ENCODE peak calls at places on chromosomes 12 and 14, in seven cellular contexts. One of them, this sample, is unnamed.

GRCh38 chr12:58888131-58888783 is 32.0 kb downstream of the LRIG3 start:
- DNase-seq in SJSA1: no peak
- DNase-seq in neural progenitor cell: no peak
- DNase-seq in fibroblast of lung: peak; percentile 80
- DNase-seq in adrenal gland: peak; percentile 22
- DNase-seq in naive thymus-derived CD4-positive, alpha-beta T cell: no peak
- DNase-seq in CD8-positive, alpha-beta T cell: no peak
- DNase-seq in this sample: no peak

GRCh38 chr12:84910549-84911241 is 1.9 kb downstream of the SLC6A15 start:
- DNase-seq in SJSA1: no peak
- DNase-seq in neural progenitor cell: peak; percentile 61
- DNase-seq in fibroblast of lung: peak; percentile 59
- DNase-seq in adrenal gland: no peak
- DNase-seq in naive thymus-derived CD4-positive, alpha-beta T cell: no peak
- DNase-seq in CD8-positive, alpha-beta T cell: no peak
- DNase-seq in this sample: peak; percentile 62

GRCh38 chr12:125533434-125534029 is 468.3 kb downstream of the AACS start:
- DNase-seq in SJSA1: peak; percentile 6
- DNase-seq in neural progenitor cell: peak; percentile 92
- DNase-seq in fibroblast of lung: no peak
- DNase-seq in adrenal gland: peak; percentile 19
- DNase-seq in naive thymus-derived CD4-positive, alpha-beta T cell: no peak
- DNase-seq in CD8-positive, alpha-beta T cell: no peak
- DNase-seq in this sample: peak; percentile 73

GRCh38 chr12:65275627-65276026 is 2.9 kb upstream of the MSRB3 start:
- DNase-seq in SJSA1: no peak
- DNase-seq in neural progenitor cell: no peak
- DNase-seq in fibroblast of lung: no peak
- DNase-seq in adrenal gland: no peak
- DNase-seq in naive thymus-derived CD4-positive, alpha-beta T cell: no peak
- DNase-seq in CD8-positive, alpha-beta T cell: no peak
- DNase-seq in this sample: no peak

GRCh38 chr14:61562321-61563161 is 132.8 kb upstream of the HIF1A start:
- DNase-seq in SJSA1: peak; percentile 95
- DNase-seq in neural progenitor cell: no peak
- DNase-seq in fibroblast of lung: peak; percentile 99
- DNase-seq in adrenal gland: peak; percentile 80
- DNase-seq in naive thymus-derived CD4-positive, alpha-beta T cell: no peak
- DNase-seq in CD8-positive, alpha-beta T cell: no peak
- DNase-seq in this sample: no peak

GRCh38 chr14:56666294-56666693 is 86.7 kb downstream of the TMEM260 start:
- DNase-seq in SJSA1: no peak
- DNase-seq in neural progenitor cell: no peak
- DNase-seq in fibroblast of lung: no peak
- DNase-seq in adrenal gland: no peak
- DNase-seq in naive thymus-derived CD4-positive, alpha-beta T cell: no peak
- DNase-seq in CD8-positive, alpha-beta T cell: no peak
- DNase-seq in this sample: no peak

GRCh38 chr12:105814283-105814682 is 324.5 kb downstream of the NUAK1 start:
- DNase-seq in SJSA1: no peak
- DNase-seq in neural progenitor cell: peak; percentile 66
- DNase-seq in fibroblast of lung: no peak
- DNase-seq in adrenal gland: no peak
- DNase-seq in naive thymus-derived CD4-positive, alpha-beta T cell: no peak
- DNase-seq in CD8-positive, alpha-beta T cell: no peak
- DNase-seq in this sample: no peak

GRCh38 chr12:122413516-122414404 is 8.7 kb downstream of the CLIP1 start:
- DNase-seq in SJSA1: no peak
- DNase-seq in neural progenitor cell: no peak
- DNase-seq in fibroblast of lung: peak; percentile 14
- DNase-seq in adrenal gland: no peak
- DNase-seq in naive thymus-derived CD4-positive, alpha-beta T cell: no peak
- DNase-seq in CD8-positive, alpha-beta T cell: no peak
- DNase-seq in this sample: no peak

GRCh38 chr12:109621864-109622485 is 48.4 kb downstream of the MVK start:
- DNase-seq in SJSA1: no peak
- DNase-seq in neural progenitor cell: peak; percentile 61
- DNase-seq in fibroblast of lung: no peak
- DNase-seq in adrenal gland: no peak
- DNase-seq in naive thymus-derived CD4-positive, alpha-beta T cell: no peak
- DNase-seq in CD8-positive, alpha-beta T cell: no peak
- DNase-seq in this sample: no peak

GRCh38 chr12:24363177-24363754 is 413.8 kb upstream of the SOX5 start:
- DNase-seq in SJSA1: no peak
- DNase-seq in neural progenitor cell: no peak
- DNase-seq in fibroblast of lung: no peak
- DNase-seq in adrenal gland: no peak
- DNase-seq in naive thymus-derived CD4-positive, alpha-beta T cell: no peak
- DNase-seq in CD8-positive, alpha-beta T cell: no peak
- DNase-seq in this sample: no peak

GRCh38 chr12:106541201-106541600 is 41.6 kb upstream of the RFX4 start:
- DNase-seq in SJSA1: no peak
- DNase-seq in neural progenitor cell: no peak
- DNase-seq in fibroblast of lung: no peak
- DNase-seq in adrenal gland: no peak
- DNase-seq in naive thymus-derived CD4-positive, alpha-beta T cell: no peak
- DNase-seq in CD8-positive, alpha-beta T cell: no peak
- DNase-seq in this sample: no peak

GRCh38 chr12:53571295-53571694 is 54.9 kb downstream of the ATF7 start:
- DNase-seq in SJSA1: no peak
- DNase-seq in neural progenitor cell: no peak
- DNase-seq in fibroblast of lung: no peak
- DNase-seq in adrenal gland: no peak
- DNase-seq in naive thymus-derived CD4-positive, alpha-beta T cell: no peak
- DNase-seq in CD8-positive, alpha-beta T cell: no peak
- DNase-seq in this sample: no peak
- H3K9me3 ChIP-seq in SJSA1: no peaks in the 10 kb centered on the region
- H3K9me3 ChIP-seq in neural progenitor cell: no peaks in the 10 kb centered on the region
- H3K9me3 ChIP-seq in fibroblast of lung: no peaks in the 10 kb centered on the region
- H3K9me3 ChIP-seq in adrenal gland: no peaks in the 10 kb centered on the region
- H3K9me3 ChIP-seq in naive thymus-derived CD4-positive, alpha-beta T cell: no peaks in the 10 kb centered on the region
- H3K9me3 ChIP-seq in CD8-positive, alpha-beta T cell: no peaks in the 10 kb centered on the region
- H3K9me3 ChIP-seq in this sample: no peaks in the 10 kb centered on the region

DNA sequence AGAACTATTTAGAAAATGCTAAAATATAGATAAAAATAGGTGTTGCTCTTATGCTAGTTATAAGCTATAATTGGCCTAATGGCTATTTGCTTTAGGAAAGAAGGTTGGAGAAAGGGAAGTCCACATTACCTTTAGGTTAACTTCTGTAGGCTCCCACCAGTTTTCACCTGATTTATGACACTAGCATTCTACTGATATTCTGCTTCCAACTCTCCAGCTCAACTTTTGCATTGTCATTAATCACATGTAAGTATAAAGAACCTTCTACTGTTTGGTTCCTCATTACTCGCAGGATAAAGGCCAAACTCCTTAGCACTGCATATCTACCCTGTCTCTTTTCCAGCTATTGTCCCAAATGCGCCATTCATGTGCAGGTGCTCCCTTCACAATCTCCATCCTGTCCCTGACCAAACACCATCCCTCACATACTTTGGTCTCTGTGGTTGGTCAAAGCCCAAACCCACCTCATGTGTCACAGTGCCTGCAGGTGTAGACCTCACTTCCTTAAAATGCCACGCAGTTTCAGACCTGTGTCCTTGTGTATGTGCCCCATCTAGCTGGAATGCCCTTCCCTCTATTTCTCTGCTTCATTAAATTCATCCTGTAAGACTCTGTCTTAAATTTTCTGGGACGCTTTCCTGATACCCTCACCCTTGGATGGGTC is 3.3 kb downstream of the DDHD1 start:
- DNase-seq in SJSA1: no peak
- DNase-seq in neural progenitor cell: no peak
- DNase-seq in fibroblast of lung: no peak
- DNase-seq in adrenal gland: no peak
- DNase-seq in naive thymus-derived CD4-positive, alpha-beta T cell: no peak
- DNase-seq in CD8-positive, alpha-beta T cell: no peak
- DNase-seq in this sample: no peak
- H3K4me3 ChIP-seq in SJSA1: no peak overlapping the region
- H3K4me3 ChIP-seq in neural progenitor cell: peak overlapping the region; percentile 7
- H3K4me3 ChIP-seq in fibroblast of lung: no peak overlapping the region
- H3K4me3 ChIP-seq in adrenal gland: no peak overlapping the region
- H3K4me3 ChIP-seq in naive thymus-derived CD4-positive, alpha-beta T cell: peak overlapping the region; percentile 2
- H3K4me3 ChIP-seq in CD8-positive, alpha-beta T cell: no peak overlapping the region
- H3K4me3 ChIP-seq in this sample: no peak overlapping the region

DNA sequence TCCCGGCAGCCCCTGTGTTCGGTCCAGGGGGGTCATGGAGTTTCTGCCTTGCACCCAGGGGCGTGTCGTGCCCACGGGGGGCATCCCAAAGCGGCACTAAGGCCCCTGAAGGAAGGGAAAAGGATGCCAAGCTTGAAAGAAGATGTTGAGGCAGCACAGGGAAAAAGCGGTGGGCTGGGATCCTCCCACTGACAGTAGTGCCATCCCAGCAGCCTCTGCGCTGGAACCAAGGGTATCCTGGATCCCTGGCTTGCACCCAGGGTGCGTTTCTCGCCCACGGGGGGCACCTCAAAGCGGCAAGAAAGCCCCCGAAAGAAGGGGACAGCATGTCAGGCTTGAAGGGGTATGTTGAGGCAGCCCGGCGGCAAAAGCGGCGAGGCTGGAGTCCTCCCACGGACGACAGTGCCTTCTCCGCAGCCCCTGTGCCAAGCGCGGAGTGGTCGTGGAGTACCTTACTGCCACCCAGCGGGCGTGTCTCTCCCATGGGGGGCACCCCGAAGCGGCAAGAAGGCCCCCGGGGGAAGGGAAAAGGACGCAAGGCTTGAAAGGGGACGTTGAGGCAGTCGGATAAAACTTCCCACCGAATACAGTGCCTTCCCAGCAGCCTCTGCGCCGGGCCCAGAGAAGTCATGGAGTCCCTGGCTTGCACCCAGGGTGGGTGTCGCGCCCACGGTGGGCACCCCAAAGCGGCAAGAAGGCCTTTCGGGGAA is 164.4 kb upstream of the ALG10B start:
- DNase-seq in SJSA1: no peak
- DNase-seq in neural progenitor cell: no peak
- DNase-seq in fibroblast of lung: no peak
- DNase-seq in adrenal gland: no peak
- DNase-seq in naive thymus-derived CD4-positive, alpha-beta T cell: no peak
- DNase-seq in CD8-positive, alpha-beta T cell: no peak
- DNase-seq in this sample: no peak
- H3K9me3 ChIP-seq in SJSA1: peaks cover 3% of the 10 kb centered on the region
- H3K9me3 ChIP-seq in neural progenitor cell: peaks cover 8% of the 10 kb centered on the region
- H3K9me3 ChIP-seq in fibroblast of lung: no peaks in the 10 kb centered on the region
- H3K9me3 ChIP-seq in adrenal gland: no peaks in the 10 kb centered on the region
- H3K9me3 ChIP-seq in naive thymus-derived CD4-positive, alpha-beta T cell: no peaks in the 10 kb centered on the region
- H3K9me3 ChIP-seq in CD8-positive, alpha-beta T cell: no peaks in the 10 kb centered on the region
- H3K9me3 ChIP-seq in this sample: no peaks in the 10 kb centered on the region

GRCh38 chr12:11540615-11541014 is 108.9 kb upstream of the ETV6 start:
- DNase-seq in SJSA1: no peak
- DNase-seq in neural progenitor cell: no peak
- DNase-seq in fibroblast of lung: no peak
- DNase-seq in adrenal gland: no peak
- DNase-seq in naive thymus-derived CD4-positive, alpha-beta T cell: no peak
- DNase-seq in CD8-positive, alpha-beta T cell: no peak
- DNase-seq in this sample: no peak
- H3K4me3 ChIP-seq in SJSA1: no peak overlapping the region
- H3K4me3 ChIP-seq in neural progenitor cell: no peak overlapping the region
- H3K4me3 ChIP-seq in fibroblast of lung: no peak overlapping the region
- H3K4me3 ChIP-seq in adrenal gland: no peak overlapping the region
- H3K4me3 ChIP-seq in naive thymus-derived CD4-positive, alpha-beta T cell: no peak overlapping the region
- H3K4me3 ChIP-seq in CD8-positive, alpha-beta T cell: no peak overlapping the region
- H3K4me3 ChIP-seq in this sample: no peak overlapping the region